ENCODE peak calls at places on chromosomes 6 and 20, in nine cellular contexts. One of them, this sample, is unnamed.
A peak's percentile ranks its signal among the peaks of the same experiment; 100 is the strongest.

GRCh38 chr6:31190488-31190887 is 20.0 kb upstream of the POU5F1 start:
- DNase-seq in IMR-90: no peak
- DNase-seq in A549: no peak
- DNase-seq in lower leg skin: no peak
- DNase-seq in uterus: no peak
- DNase-seq in heart left ventricle: no peak
- DNase-seq in HCT116: no peak
- DNase-seq in stomach: no peak
- DNase-seq in ovary: no peak
- DNase-seq in this sample: no peak

GRCh38 chr20:10954137-10954840 is 280.5 kb upstream of the JAG1 start:
- DNase-seq in heart left ventricle: no peak
- DNase-seq in ovary: no peak
- DNase-seq in HCT116: no peak
- DNase-seq in uterus: no peak
- DNase-seq in lower leg skin: peak; percentile 73
- DNase-seq in IMR-90: peak; percentile 22
- DNase-seq in stomach: peak; percentile 32
- DNase-seq in A549: peak; percentile 38
- DNase-seq in this sample: no peak

GRCh38 chr20:64113796-64114355 is 6.5 kb upstream of the NPBWR2 start:
- DNase-seq in uterus: no peak
- DNase-seq in heart left ventricle: no peak
- DNase-seq in stomach: peak; percentile 15
- DNase-seq in A549: no peak
- DNase-seq in ovary: peak; percentile 1
- DNase-seq in lower leg skin: no peak
- DNase-seq in IMR-90: no peak
- DNase-seq in HCT116: no peak
- DNase-seq in this sample: peak; percentile 55

GRCh38 chr6:3517350-3517749 is 60.5 kb upstream of the SLC22A23 start:
- DNase-seq in uterus: no peak
- DNase-seq in heart left ventricle: no peak
- DNase-seq in IMR-90: peak; percentile 95
- DNase-seq in lower leg skin: peak; percentile 45
- DNase-seq in A549: peak; percentile 41
- DNase-seq in stomach: no peak
- DNase-seq in HCT116: no peak
- DNase-seq in ovary: no peak
- DNase-seq in this sample: no peak

GRCh38 chr6:124977067-124977908 is 15.1 kb downstream of the RNF217 start:
- DNase-seq in heart left ventricle: no peak
- DNase-seq in lower leg skin: no peak
- DNase-seq in stomach: no peak
- DNase-seq in HCT116: no peak
- DNase-seq in A549: no peak
- DNase-seq in uterus: no peak
- DNase-seq in ovary: no peak
- DNase-seq in IMR-90: peak; percentile 68
- DNase-seq in this sample: no peak

GRCh38 chr6:88008821-88009220 is 38.8 kb upstream of the SPACA1 start:
- DNase-seq in lower leg skin: no peak
- DNase-seq in A549: peak; percentile 23
- DNase-seq in uterus: no peak
- DNase-seq in HCT116: no peak
- DNase-seq in heart left ventricle: no peak
- DNase-seq in stomach: no peak
- DNase-seq in IMR-90: no peak
- DNase-seq in ovary: no peak
- DNase-seq in this sample: no peak

GRCh38 chr6:16576391-16577368 is 184.6 kb downstream of the ATXN1 start:
- DNase-seq in lower leg skin: no peak
- DNase-seq in stomach: no peak
- DNase-seq in A549: peak; percentile 3
- DNase-seq in HCT116: no peak
- DNase-seq in ovary: no peak
- DNase-seq in uterus: no peak
- DNase-seq in heart left ventricle: no peak
- DNase-seq in IMR-90: no peak
- DNase-seq in this sample: no peak

GRCh38 chr20:62776692-62777527 is 19.4 kb upstream of the MRGBP start:
- DNase-seq in ovary: no peak
- DNase-seq in stomach: peak; percentile 60
- DNase-seq in uterus: no peak
- DNase-seq in HCT116: peak; percentile 75
- DNase-seq in lower leg skin: no peak
- DNase-seq in IMR-90: peak; percentile 13
- DNase-seq in heart left ventricle: no peak
- DNase-seq in A549: peak; percentile 61
- DNase-seq in this sample: peak; percentile 85

GRCh38 chr6:36927691-36928546 is 26.6 kb upstream of the PI16 start:
- DNase-seq in stomach: no peak
- DNase-seq in heart left ventricle: peak; percentile 44
- DNase-seq in IMR-90: peak; percentile 39
- DNase-seq in ovary: no peak
- DNase-seq in A549: no peak
- DNase-seq in uterus: no peak
- DNase-seq in lower leg skin: no peak
- DNase-seq in HCT116: no peak
- DNase-seq in this sample: no peak

GRCh38 chr20:39778847-39779641 is 816.9 kb downstream of the DHX35 start:
- DNase-seq in heart left ventricle: no peak
- DNase-seq in IMR-90: no peak
- DNase-seq in HCT116: no peak
- DNase-seq in ovary: no peak
- DNase-seq in uterus: no peak
- DNase-seq in lower leg skin: no peak
- DNase-seq in stomach: no peak
- DNase-seq in A549: no peak
- DNase-seq in this sample: no peak

GRCh38 chr6:31639043-31639442 is 13.4 kb downstream of the BAG6 start:
- DNase-seq in stomach: no peak
- DNase-seq in A549: no peak
- DNase-seq in HCT116: no peak
- DNase-seq in IMR-90: no peak
- DNase-seq in uterus: no peak
- DNase-seq in heart left ventricle: no peak
- DNase-seq in lower leg skin: no peak
- DNase-seq in ovary: no peak
- DNase-seq in this sample: no peak

GRCh38 chr20:21106171-21106694 is at the start of gene LINC00237:
- DNase-seq in uterus: no peak
- DNase-seq in A549: no peak
- DNase-seq in IMR-90: no peak
- DNase-seq in heart left ventricle: no peak
- DNase-seq in stomach: no peak
- DNase-seq in ovary: no peak
- DNase-seq in lower leg skin: no peak
- DNase-seq in HCT116: no peak
- DNase-seq in this sample: no peak

GRCh38 chr20:21104466-21104761 is 1.7 kb downstream of the LINC00237 start:
- DNase-seq in A549: no peak
- DNase-seq in IMR-90: no peak
- DNase-seq in stomach: no peak
- DNase-seq in uterus: no peak
- DNase-seq in ovary: no peak
- DNase-seq in HCT116: no peak
- DNase-seq in heart left ventricle: no peak
- DNase-seq in lower leg skin: no peak
- DNase-seq in this sample: no peak

GRCh38 chr20:21103582-21104465 is 2.3 kb downstream of the LINC00237 start:
- DNase-seq in heart left ventricle: no peak
- DNase-seq in stomach: no peak
- DNase-seq in IMR-90: no peak
- DNase-seq in uterus: no peak
- DNase-seq in ovary: no peak
- DNase-seq in lower leg skin: no peak
- DNase-seq in HCT116: no peak
- DNase-seq in A549: no peak
- DNase-seq in this sample: no peak

GRCh38 chr20:21104921-21105320 is 1.2 kb downstream of the LINC00237 start:
- DNase-seq in lower leg skin: no peak
- DNase-seq in A549: no peak
- DNase-seq in heart left ventricle: no peak
- DNase-seq in IMR-90: no peak
- DNase-seq in ovary: no peak
- DNase-seq in HCT116: no peak
- DNase-seq in stomach: no peak
- DNase-seq in uterus: no peak
- DNase-seq in this sample: no peak

GRCh38 chr20:21105429-21106170 is 558 bp downstream of the LINC00237 start:
- DNase-seq in HCT116: no peak
- DNase-seq in ovary: no peak
- DNase-seq in lower leg skin: no peak
- DNase-seq in IMR-90: no peak
- DNase-seq in stomach: no peak
- DNase-seq in uterus: no peak
- DNase-seq in A549: no peak
- DNase-seq in heart left ventricle: no peak
- DNase-seq in this sample: no peak
- H3K4me3 ChIP-seq in HCT116: no peak overlapping the region
- H3K4me3 ChIP-seq in ovary: no peak overlapping the region
- H3K4me3 ChIP-seq in lower leg skin: peak overlapping the region; percentile 1
- H3K4me3 ChIP-seq in IMR-90: no peak overlapping the region
- H3K4me3 ChIP-seq in stomach: no peak overlapping the region
- H3K4me3 ChIP-seq in uterus: no peak overlapping the region
- H3K4me3 ChIP-seq in A549: peak overlapping the region; percentile 27
- H3K4me3 ChIP-seq in heart left ventricle: no peak overlapping the region
- H3K4me3 ChIP-seq in this sample: no peak overlapping the region

DNA sequence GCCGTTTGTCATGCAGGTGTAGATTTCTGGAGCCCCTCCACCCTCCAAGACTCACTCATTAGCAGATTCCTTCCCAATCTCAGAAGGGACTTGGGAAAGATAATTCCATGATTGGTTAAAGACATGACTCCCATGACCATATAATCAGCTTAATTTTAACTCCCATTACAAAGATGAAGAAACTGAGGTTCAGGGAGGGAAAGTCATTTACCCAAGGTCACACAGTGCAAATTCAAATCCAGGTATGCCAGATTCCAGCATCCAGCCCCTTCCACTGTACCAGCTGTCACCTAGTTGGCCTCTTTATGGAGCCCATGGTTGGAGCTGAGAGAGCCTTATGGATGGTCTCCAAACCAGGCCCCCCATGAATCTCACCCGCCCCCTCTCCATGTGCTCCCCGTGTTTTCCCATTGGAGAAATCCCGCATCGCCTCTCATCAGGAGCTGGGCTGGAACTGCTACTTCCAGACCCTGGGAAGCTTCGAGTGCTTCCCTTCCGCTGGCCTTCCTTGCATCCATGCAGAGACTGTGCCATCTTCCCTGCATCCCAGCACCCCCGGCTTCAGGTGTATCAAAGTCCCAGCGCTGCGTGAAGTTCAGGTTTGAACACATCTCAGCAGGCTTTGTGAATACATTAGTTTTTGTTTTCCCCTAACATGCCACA is 8.7 kb upstream of the MMP9 start:
- DNase-seq in lower leg skin: no peak
- DNase-seq in uterus: no peak
- DNase-seq in HCT116: no peak
- DNase-seq in heart left ventricle: no peak
- DNase-seq in ovary: no peak
- DNase-seq in stomach: no peak
- DNase-seq in IMR-90: no peak
- DNase-seq in A549: no peak
- DNase-seq in this sample: no peak
- TF ChIP-seq POLR2A in lower leg skin: no peak
- TF ChIP-seq POLR2A in uterus: no peak
- TF ChIP-seq POLR2A in HCT116: no peak
- TF ChIP-seq POLR2A in heart left ventricle: no peak
- TF ChIP-seq POLR2A in ovary: no peak
- TF ChIP-seq POLR2A in stomach: no peak
- TF ChIP-seq POLR2A in IMR-90: no peak
- TF ChIP-seq POLR2A in A549: no peak
- TF ChIP-seq POLR2A in this sample: no peak

GRCh38 chr20:46325788-46326472 is 17.6 kb upstream of the CDH22 start:
- DNase-seq in uterus: no peak
- DNase-seq in A549: no peak
- DNase-seq in lower leg skin: no peak
- DNase-seq in IMR-90: no peak
- DNase-seq in heart left ventricle: no peak
- DNase-seq in ovary: no peak
- DNase-seq in HCT116: no peak
- DNase-seq in stomach: no peak
- DNase-seq in this sample: no peak

GRCh38 chr20:46324379-46324778 is 16.1 kb upstream of the CDH22 start:
- DNase-seq in uterus: no peak
- DNase-seq in A549: no peak
- DNase-seq in lower leg skin: no peak
- DNase-seq in HCT116: no peak
- DNase-seq in stomach: no peak
- DNase-seq in ovary: no peak
- DNase-seq in IMR-90: no peak
- DNase-seq in heart left ventricle: no peak
- DNase-seq in this sample: no peak

GRCh38 chr20:46327557-46327956 is 19.3 kb upstream of the CDH22 start:
- DNase-seq in heart left ventricle: no peak
- DNase-seq in A549: no peak
- DNase-seq in stomach: no peak
- DNase-seq in IMR-90: no peak
- DNase-seq in HCT116: no peak
- DNase-seq in uterus: no peak
- DNase-seq in lower leg skin: no peak
- DNase-seq in ovary: no peak
- DNase-seq in this sample: no peak

GRCh38 chr20:46323557-46323956 is 15.3 kb upstream of the CDH22 start:
- DNase-seq in stomach: no peak
- DNase-seq in heart left ventricle: no peak
- DNase-seq in IMR-90: no peak
- DNase-seq in HCT116: no peak
- DNase-seq in ovary: no peak
- DNase-seq in lower leg skin: no peak
- DNase-seq in A549: no peak
- DNase-seq in uterus: no peak
- DNase-seq in this sample: no peak

GRCh38 chr20:46324960-46325703 is 16.8 kb upstream of the CDH22 start:
- DNase-seq in uterus: no peak
- DNase-seq in HCT116: no peak
- DNase-seq in ovary: no peak
- DNase-seq in A549: peak; percentile 56
- DNase-seq in stomach: peak; percentile 37
- DNase-seq in lower leg skin: no peak
- DNase-seq in IMR-90: peak; percentile 7
- DNase-seq in heart left ventricle: no peak
- DNase-seq in this sample: no peak
- TF ChIP-seq CTCF in uterus: no peak
- TF ChIP-seq CTCF in HCT116: peak; percentile 43
- TF ChIP-seq CTCF in ovary: no peak
- TF ChIP-seq CTCF in A549: peak; percentile 43
- TF ChIP-seq CTCF in stomach: no peak
- TF ChIP-seq CTCF in lower leg skin: no peak
- TF ChIP-seq CTCF in IMR-90: peak; percentile 38
- TF ChIP-seq CTCF in heart left ventricle: peak; percentile 15
- TF ChIP-seq CTCF in this sample: no peak

DNA sequence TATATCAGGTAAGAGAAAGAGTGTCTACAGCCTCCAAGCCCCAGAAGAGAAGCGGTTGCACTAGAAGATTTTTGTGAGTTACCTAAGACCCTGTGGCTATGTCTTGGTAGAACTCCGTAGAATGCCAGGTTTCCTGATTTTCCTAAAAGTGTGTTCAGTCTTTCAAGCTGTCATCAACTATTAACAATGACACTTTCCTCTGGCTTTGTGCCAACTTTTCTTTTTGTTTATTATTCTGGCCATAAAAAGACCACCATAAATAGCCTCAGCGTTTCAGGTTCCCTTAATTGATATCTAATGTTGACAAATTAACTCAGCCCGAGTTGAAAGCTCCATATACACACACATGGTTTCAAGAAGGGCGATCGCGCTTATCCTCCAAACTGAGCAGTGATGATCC is 1.2 kb downstream of the PAK5 start:
- DNase-seq in heart left ventricle: no peak
- DNase-seq in uterus: no peak
- DNase-seq in lower leg skin: no peak
- DNase-seq in HCT116: no peak
- DNase-seq in A549: no peak
- DNase-seq in stomach: no peak
- DNase-seq in IMR-90: no peak
- DNase-seq in ovary: no peak
- DNase-seq in this sample: no peak
- H3K4me3 ChIP-seq in heart left ventricle: no peak overlapping the region
- H3K4me3 ChIP-seq in uterus: no peak overlapping the region
- H3K4me3 ChIP-seq in lower leg skin: no peak overlapping the region
- H3K4me3 ChIP-seq in HCT116: no peak overlapping the region
- H3K4me3 ChIP-seq in A549: no peak overlapping the region
- H3K4me3 ChIP-seq in stomach: peak overlapping the region; percentile 54
- H3K4me3 ChIP-seq in IMR-90: no peak overlapping the region
- H3K4me3 ChIP-seq in ovary: no peak overlapping the region
- H3K4me3 ChIP-seq in this sample: no peak overlapping the region